ENCODE peak calls at places on chromosomes 3 and 15, in ten cellular contexts. G, U, J, Z, H, L, N, C, M and V are unnamed samples.

GRCh38 chr3:36842275-36842674 is 77.9 kb upstream of the DCLK3 start:
- DNase-seq in G (no peak), U (no peak), J (no peak), Z (no peak), H (no peak), L (no peak), N (no peak), C (no peak), M (no peak), V (no peak)

GRCh38 chr3:98985406-98985805 is 83.9 kb upstream of the DCBLD2 start:
- DNase-seq in G (no peak), U (no peak), J (no peak), Z (no peak), H (no peak), L (no peak), N (no peak), C (no peak), M (no peak), V (no peak)

GRCh38 chr3:35739181-35739809 is 100.0 kb downstream of the ARPP21 start:
- DNase-seq in G (no peak), U (no peak), J (no peak), Z (no peak), H (no peak), L (no peak), N (no peak), C (no peak), M (no peak), V (no peak)

GRCh38 chr15:80512729-80513670 is 108.8 kb downstream of the ARNT2 start:
- DNase-seq in G (peak), U (no peak), J (no peak), Z (peak), H (peak), L (no peak), N (no peak), C (no peak), M (no peak), V (no peak)

GRCh38 chr3:109683746-109684145 is 346.4 kb upstream of the DPPA4 start:
- DNase-seq in G (no peak), U (no peak), J (no peak), Z (no peak), H (peak), L (no peak), N (no peak), C (no peak), M (no peak), V (no peak)

GRCh38 chr3:195896361-195897080 is 11.8 kb downstream of the TNK2 start:
- DNase-seq in G (peak), U (no peak), J (no peak), Z (peak), H (peak), L (no peak), N (no peak), C (peak), M (peak), V (peak)

GRCh38 chr15:27490867-27491595 is 520.0 kb downstream of the GABRG3 start:
- DNase-seq in G (no peak), U (no peak), J (no peak), Z (no peak), H (no peak), L (no peak), N (no peak), C (no peak), M (no peak), V (no peak)

GRCh38 chr3:169846458-169847193 is 23.1 kb downstream of the LRRC31 start:
- DNase-seq in G (peak), U (no peak), J (no peak), Z (peak), H (peak), L (no peak), N (peak), C (no peak), M (no peak), V (no peak)

GRCh38 chr3:130929827-130930226 is 35.9 kb downstream of the ATP2C1 start:
- DNase-seq in G (no peak), U (no peak), J (no peak), Z (no peak), H (no peak), L (no peak), N (no peak), C (no peak), M (no peak), V (no peak)

GRCh38 chr3:141360888-141361598 is 7.3 kb upstream of the ZBTB38 start:
- DNase-seq in G (peak), U (no peak), J (no peak), Z (peak), H (peak), L (peak), N (no peak), C (peak), M (no peak), V (no peak)

GRCh38 chr15:81168680-81169079 is 28.0 kb upstream of the IL16 start:
- DNase-seq in G (no peak), U (no peak), J (no peak), Z (no peak), H (no peak), L (no peak), N (no peak), C (no peak), M (no peak), V (no peak)

GRCh38 chr3:195697582-195698324 is 23.0 kb upstream of the MUC20 start:
- DNase-seq in G (peak), U (no peak), J (no peak), Z (peak), H (peak), L (no peak), N (no peak), C (peak), M (no peak), V (no peak)

GRCh38 chr3:155313303-155313702 is 19.8 kb upstream of the STRIT1 start:
- DNase-seq in G (no peak), U (no peak), J (no peak), Z (no peak), H (peak), L (no peak), N (no peak), C (no peak), M (no peak), V (no peak)

GRCh38 chr3:63972196-63972595 is 51.1 kb downstream of the PSMD6 start:
- DNase-seq in G (no peak), U (no peak), J (no peak), Z (peak), H (peak), L (no peak), N (no peak), C (no peak), M (no peak), V (no peak)

GRCh38 chr3:186261638-186262037 is 100.4 kb downstream of the DGKG start:
- DNase-seq in G (no peak), U (no peak), J (no peak), Z (no peak), H (no peak), L (no peak), N (no peak), C (no peak), M (no peak), V (no peak)

GRCh38 chr3:13060341-13060910 is 12.8 kb downstream of the IQSEC1 start:
- DNase-seq in G (no peak), U (no peak), J (no peak), Z (peak), H (no peak), L (no peak), N (no peak), C (no peak), M (no peak), V (no peak)

GRCh38 chr3:13504161-13504831 is 24.2 kb downstream of the HDAC11 start:
- DNase-seq in G (peak), U (no peak), J (no peak), Z (no peak), H (peak), L (no peak), N (no peak), C (no peak), M (no peak), V (peak)

GRCh38 chr3:149224736-149225594 is 3.3 kb upstream of the CP start:
- DNase-seq in G (peak), U (no peak), J (no peak), Z (peak), H (peak), L (peak), N (no peak), C (peak), M (no peak), V (no peak)

GRCh38 chr15:48250640-48251076 is 44.6 kb downstream of the SLC12A1 start:
- DNase-seq in G (peak), U (no peak), J (no peak), Z (peak), H (peak), L (peak), N (no peak), C (peak), M (no peak), V (no peak)

GRCh38 chr3:54042259-54042823 is 80.0 kb upstream of the CACNA2D3 start:
- DNase-seq in G (no peak), U (no peak), J (no peak), Z (no peak), H (no peak), L (no peak), N (no peak), C (no peak), M (no peak), V (no peak)

GRCh38 chr3:170418422-170419300 is at the start of gene CLDN11:
- DNase-seq in G (no peak), U (no peak), J (no peak), Z (peak), H (peak), L (no peak), N (no peak), C (peak), M (peak), V (no peak)